ENCODE peak calls at places on chromosomes 1 and 21, in eight cellular contexts. G, L, X, U, N, T, H and V are unnamed samples.

GRCh38 chr21:43734830-43735229 is 15.9 kb downstream of the PDXK start:
- ATAC-seq in T (peak), U (peak), G (no peak), L (no peak), H (no peak), X (no peak), N (no peak), V (peak)

GRCh38 chr1:207362962-207363858 is 41.7 kb downstream of the CD55 start:
- ATAC-seq in X (no peak), T (peak), N (no peak), U (no peak), G (no peak), H (no peak), L (peak), V (no peak)

GRCh38 chr1:38310079-38310478 is 263.5 kb upstream of the POU3F1 start:
- ATAC-seq in X (no peak), G (no peak), N (no peak), H (no peak), T (no peak), L (no peak), U (no peak), V (no peak)

GRCh38 chr1:178486100-178487069 is 10.4 kb downstream of the CLEC20A start:
- ATAC-seq in X (no peak), T (peak), U (peak), N (peak), L (no peak), H (peak), G (peak), V (peak)

GRCh38 chr1:25700124-25700523 is 83.5 kb downstream of the MAN1C1 start:
- ATAC-seq in G (no peak), H (no peak), U (peak), T (peak), X (no peak), L (no peak), N (no peak), V (peak)

GRCh38 chr1:77683142-77683835 is 831 bp upstream of the ZZZ3 start:
- ATAC-seq in X (peak), T (peak), L (peak), N (peak), G (peak), H (peak), U (peak), V (peak)

GRCh38 chr1:228163004-228163753 is 2.4 kb upstream of the IBA57 start:
- ATAC-seq in N (no peak), L (no peak), G (no peak), U (no peak), H (no peak), X (no peak), T (no peak), V (no peak)

GRCh38 chr1:211280910-211281309 is 21.7 kb downstream of the RCOR3 start:
- ATAC-seq in X (no peak), G (no peak), L (no peak), U (no peak), H (no peak), N (no peak), T (no peak), V (no peak)

GRCh38 chr1:46735708-46736324 is 16.9 kb upstream of the EFCAB14 start:
- ATAC-seq in G (peak), T (peak), L (no peak), N (no peak), X (peak), U (peak), H (peak), V (no peak)

GRCh38 chr1:151281969-151282882 is at the start of gene ZNF687:
- ATAC-seq in X (peak), L (peak), U (peak), N (peak), T (peak), G (peak), H (peak), V (peak)

GRCh38 chr1:151284013-151284577 is 2.0 kb downstream of the ZNF687 start:
- ATAC-seq in L (no peak), T (no peak), G (no peak), X (no peak), N (no peak), U (peak), H (no peak), V (no peak)

GRCh38 chr1:151277249-151277648 is 4.8 kb upstream of the ZNF687 start:
- ATAC-seq in T (no peak), N (no peak), H (no peak), G (no peak), L (no peak), U (no peak), X (no peak), V (no peak)

GRCh38 chr1:151282883-151283725 is 1.0 kb downstream of the ZNF687 start:
- ATAC-seq in U (peak), G (peak), X (peak), H (peak), T (peak), N (peak), L (no peak), V (no peak)

DNA sequence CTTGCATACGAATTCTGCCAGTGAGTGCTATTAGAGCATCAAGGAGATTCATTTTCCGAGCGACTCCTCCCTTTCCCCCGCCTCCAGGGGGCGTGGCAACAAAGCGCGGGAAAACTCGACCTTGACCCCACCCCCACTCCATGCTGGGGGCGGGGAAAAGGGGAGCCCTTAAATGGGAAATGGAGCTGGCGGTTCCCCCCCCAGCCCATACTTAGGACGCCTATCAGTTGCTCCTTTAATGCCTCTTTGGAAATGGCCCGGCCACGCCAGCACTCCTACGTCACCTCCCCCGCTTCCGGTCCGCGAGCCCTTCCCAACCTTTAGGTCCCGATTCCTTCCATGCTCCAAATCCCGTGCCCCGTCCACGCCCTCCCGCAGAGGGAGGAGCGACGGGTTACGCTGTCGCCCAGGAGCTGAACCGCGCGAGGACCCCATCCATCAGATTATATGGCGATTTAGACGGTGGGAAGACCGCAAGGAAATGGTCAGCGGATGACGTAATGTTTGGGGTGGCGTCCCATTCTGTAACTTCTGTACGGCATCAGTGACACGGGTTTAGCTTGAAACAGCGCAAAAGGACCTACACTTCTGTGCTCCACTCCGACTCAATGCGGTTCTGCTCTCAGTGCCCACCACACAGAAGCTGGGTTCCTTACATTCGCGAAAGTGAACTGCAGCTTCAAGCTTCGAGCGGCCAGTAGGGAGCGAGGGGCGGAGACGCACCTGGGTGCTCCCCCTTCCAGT is 702 bp upstream of the ZNF687 start:
- ATAC-seq in H (peak), G (peak), U (peak), L (peak), T (peak), N (peak), X (peak), V (peak)
- TF ChIP-seq CTCF in H (peak), G (peak), U (no peak), L (no peak), T (peak), N (no peak), X (no peak), V (no peak)

GRCh38 chr1:212381509-212381908 is 33.2 kb downstream of the PACC1 start:
- ATAC-seq in X (no peak), U (no peak), G (no peak), H (no peak), N (no peak), T (peak), L (no peak), V (no peak)

GRCh38 chr1:212377644-212378043 is 37.0 kb downstream of the PACC1 start:
- ATAC-seq in U (no peak), L (no peak), H (no peak), T (no peak), N (no peak), G (no peak), X (no peak), V (no peak)

GRCh38 chr1:212375986-212376385 is 38.7 kb downstream of the PACC1 start:
- ATAC-seq in L (no peak), U (no peak), N (no peak), T (no peak), X (no peak), G (no peak), H (no peak), V (no peak)

GRCh38 chr1:212379366-212379765 is 35.3 kb downstream of the PACC1 start:
- ATAC-seq in N (no peak), T (no peak), H (no peak), X (no peak), G (no peak), U (no peak), L (no peak), V (no peak)
- TF ChIP-seq CTCF in N (no peak), T (no peak), H (no peak), X (no peak), G (no peak), U (no peak), L (no peak), V (no peak)

GRCh38 chr1:214660900-214661299 is 57.9 kb downstream of the CENPF start:
- ATAC-seq in U (peak), T (peak), L (no peak), G (peak), H (peak), X (no peak), N (peak), V (peak)
- TF ChIP-seq CTCF in U (no peak), T (peak), L (no peak), G (peak), H (no peak), X (no peak), N (peak), V (no peak)

GRCh38 chr1:159924025-159924790 is 1.1 kb downstream of the TAGLN2 start:
- ATAC-seq in L (peak), G (peak), U (peak), H (no peak), N (peak), X (peak), T (peak), V (peak)
- TF ChIP-seq CTCF in L (no peak), G (no peak), U (no peak), H (no peak), N (no peak), X (no peak), T (peak), V (peak)